ENCODE peak calls at places on chromosomes 7 and 10, in ten cellular contexts. X, D, P, C, O, K, N, Y, E and B are unnamed samples.

GRCh38 chr10:3948843-3949242 is 163.8 kb upstream of the KLF6 start:
- DNase-seq in Y (no peak), D (no peak), E (peak; percentile 77), N (no peak), K (no peak), O (peak; percentile 76), P (no peak), C (peak; percentile 77), X (peak; percentile 85), B (no peak)

GRCh38 chr10:26222563-26222962 is 6.0 kb downstream of the GAD2 start:
- DNase-seq in P (no peak), N (no peak), O (no peak), C (no peak), X (no peak), D (no peak), E (no peak), K (no peak), Y (no peak), B (no peak)

GRCh38 chr7:157707983-157708720 is 371.3 kb downstream of the DNAJB6 start:
- DNase-seq in P (no peak), D (peak; percentile 60), K (no peak), X (peak; percentile 40), Y (peak; percentile 67), N (no peak), E (no peak), C (no peak), O (no peak), B (peak; percentile 28)

GRCh38 chr10:120996456-120997053 is 145.4 kb downstream of the WDR11 start:
- DNase-seq in Y (no peak), N (peak; percentile 35), P (no peak), K (no peak), X (no peak), D (no peak), O (no peak), E (no peak), C (no peak), B (no peak)

GRCh38 chr10:25725917-25726716 is 207.9 kb upstream of the MYO3A start:
- DNase-seq in O (no peak), K (no peak), C (no peak), N (peak; percentile 36), X (peak; percentile 51), E (peak; percentile 78), P (no peak), D (no peak), Y (no peak), B (no peak)

GRCh38 chr7:977326-978048 is 2.1 kb upstream of the COX19 start:
- DNase-seq in N (peak; percentile 81), O (no peak), D (no peak), X (peak; percentile 81), Y (peak; percentile 76), E (peak; percentile 34), C (no peak), P (no peak), K (no peak), B (no peak)

GRCh38 chr7:98086231-98086855 is 20.3 kb upstream of the LMTK2 start:
- DNase-seq in D (peak; percentile 32), C (peak; percentile 81), E (no peak), X (peak; percentile 93), O (peak; percentile 83), Y (no peak), P (no peak), N (peak; percentile 93), K (no peak), B (no peak)

GRCh38 chr7:121394709-121395140 is 1.4 kb downstream of the FAM3C start:
- DNase-seq in P (no peak), Y (no peak), E (peak; percentile 31), D (no peak), X (peak; percentile 70), C (no peak), N (no peak), K (no peak), O (no peak), B (no peak)

GRCh38 chr7:150787321-150788281 is 12.6 kb downstream of the TMEM176B start:
- DNase-seq in Y (no peak), O (no peak), N (peak; percentile 57), K (peak; percentile 27), C (no peak), E (peak; percentile 21), X (no peak), D (no peak), P (no peak), B (no peak)

DNA sequence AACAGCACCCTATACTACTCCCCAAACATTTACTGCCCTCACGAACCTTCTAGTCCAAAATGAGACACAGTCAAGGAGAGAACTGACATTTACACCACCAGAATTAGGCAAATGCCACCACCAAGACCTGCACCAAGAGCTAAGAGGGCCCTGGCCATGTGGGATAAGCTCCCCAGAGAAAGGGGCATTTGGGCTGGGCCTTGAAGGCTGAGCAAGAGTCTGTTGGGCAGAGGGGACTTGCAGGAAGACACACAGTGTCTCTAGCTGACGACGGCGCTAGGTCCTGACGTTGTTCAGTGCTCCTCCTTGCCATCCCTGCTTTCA is 326.4 kb upstream of the ZMIZ1 start:
- DNase-seq in E (no peak), Y (no peak), N (no peak), O (no peak), C (no peak), K (no peak), D (no peak), X (no peak), P (no peak), B (no peak)
- H3K4me1 ChIP-seq in E (peaks cover 28% of the 10 kb centered on the region), Y (peaks cover 52% of the 10 kb centered on the region), N (no peaks in the 10 kb centered on the region), O (peaks cover 5% of the 10 kb centered on the region), C (peaks cover 37% of the 10 kb centered on the region), K (peaks cover 29% of the 10 kb centered on the region), D (no peaks in the 10 kb centered on the region), X (no peaks in the 10 kb centered on the region), P (no peaks in the 10 kb centered on the region), B (peaks cover 33% of the 10 kb centered on the region)

GRCh38 chr7:2398506-2398905 is 4.9 kb upstream of the CHST12 start:
- DNase-seq in E (no peak), Y (no peak), N (no peak), P (no peak), X (no peak), K (no peak), C (no peak), D (no peak), O (no peak), B (no peak)

GRCh38 chr7:2403718-2404648 is 572 bp downstream of the CHST12 start:
- DNase-seq in X (peak; percentile 65), C (no peak), Y (no peak), N (peak; percentile 42), P (peak; percentile 41), D (no peak), O (no peak), E (peak; percentile 39), K (peak; percentile 43), B (no peak)

GRCh38 chr7:2403014-2403717 is at the start of gene CHST12:
- DNase-seq in N (peak; percentile 94), X (peak; percentile 98), D (peak; percentile 96), C (peak; percentile 95), E (peak; percentile 97), P (peak; percentile 96), K (peak; percentile 96), Y (peak; percentile 97), O (peak; percentile 90), B (peak; percentile 97)

GRCh38 chr7:2402687-2403013 is 761 bp upstream of the CHST12 start:
- DNase-seq in Y (no peak), K (no peak), N (no peak), D (no peak), C (no peak), O (no peak), P (no peak), E (no peak), X (no peak), B (no peak)

DNA sequence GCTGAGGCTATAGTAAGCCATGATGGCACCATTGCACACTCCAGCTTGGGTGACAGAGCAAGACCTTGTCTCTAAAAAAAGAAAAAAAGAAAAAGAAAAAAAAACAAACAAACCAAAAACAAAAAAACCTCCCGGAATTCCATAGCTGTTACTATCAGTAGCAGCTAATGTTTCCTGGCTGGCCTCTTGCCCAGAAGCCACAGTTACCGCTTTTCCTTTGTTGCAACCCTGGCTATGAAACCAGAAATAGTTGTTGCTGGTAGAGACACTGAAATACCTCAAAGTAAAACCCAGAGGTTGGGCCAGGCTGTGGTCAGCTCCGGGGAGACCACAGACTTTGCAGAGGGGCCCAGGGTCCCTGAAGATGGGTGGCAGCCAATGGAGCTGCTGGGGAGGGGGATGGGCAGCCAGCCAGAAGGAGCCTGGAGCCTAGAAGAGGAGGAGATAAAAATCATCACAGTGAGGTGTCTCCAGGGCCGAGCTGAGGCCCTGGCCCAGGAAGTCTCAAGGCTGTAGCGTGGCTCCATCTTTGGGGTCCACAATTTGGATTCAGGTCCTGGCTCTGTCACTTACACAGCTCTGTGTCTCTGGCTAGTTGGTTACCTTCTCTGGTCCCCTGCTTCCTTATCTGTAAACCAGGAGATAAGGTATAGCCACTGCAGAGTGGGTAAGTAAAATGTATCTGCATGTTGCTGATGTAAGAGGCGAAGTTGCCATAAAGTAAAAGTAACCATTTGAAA is 3.4 kb upstream of the CHST12 start:
- DNase-seq in O (no peak), P (peak; percentile 83), Y (no peak), C (peak; percentile 89), N (peak; percentile 71), E (peak; percentile 98), X (peak; percentile 79), D (peak; percentile 84), K (peak; percentile 66), B (peak; percentile 79)
- H3K4me3 ChIP-seq in O (no peak overlapping the region), P (no peak overlapping the region), Y (no peak overlapping the region), C (no peak overlapping the region), N (no peak overlapping the region), E (no peak overlapping the region), X (no peak overlapping the region), D (no peak overlapping the region), K (peak overlapping the region; percentile 9), B (peak overlapping the region; percentile 17)

DNA sequence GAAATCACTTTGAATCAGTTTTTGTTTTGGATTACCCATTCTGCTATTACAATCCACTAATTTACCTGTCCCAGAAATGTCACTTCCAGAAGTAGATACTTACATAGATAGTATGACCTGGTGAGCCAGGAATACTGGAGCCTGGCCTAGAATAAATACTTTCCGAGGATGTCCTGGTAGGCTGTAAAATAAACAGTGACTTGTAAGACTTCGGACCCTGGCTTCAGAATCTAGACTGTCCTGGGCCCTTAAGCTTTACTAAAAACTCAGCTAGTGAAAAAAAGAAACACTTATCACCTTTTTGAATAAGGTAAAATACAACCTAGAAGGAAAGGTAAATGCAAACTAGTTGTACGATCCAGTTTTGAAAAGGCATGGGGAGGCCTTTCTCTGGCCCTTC is 69.5 kb upstream of the AFAP1L2 start:
- DNase-seq in E (no peak), Y (no peak), D (no peak), K (no peak), X (no peak), P (no peak), C (no peak), O (no peak), N (no peak), B (no peak)
- H3K27ac ChIP-seq in E (no peak overlapping the region), Y (no peak overlapping the region), D (no peak overlapping the region), K (peak overlapping the region; percentile 43), X (no peak overlapping the region), P (no peak overlapping the region), C (no peak overlapping the region), O (no peak overlapping the region), N (no peak overlapping the region), B (no peak overlapping the region)

DNA sequence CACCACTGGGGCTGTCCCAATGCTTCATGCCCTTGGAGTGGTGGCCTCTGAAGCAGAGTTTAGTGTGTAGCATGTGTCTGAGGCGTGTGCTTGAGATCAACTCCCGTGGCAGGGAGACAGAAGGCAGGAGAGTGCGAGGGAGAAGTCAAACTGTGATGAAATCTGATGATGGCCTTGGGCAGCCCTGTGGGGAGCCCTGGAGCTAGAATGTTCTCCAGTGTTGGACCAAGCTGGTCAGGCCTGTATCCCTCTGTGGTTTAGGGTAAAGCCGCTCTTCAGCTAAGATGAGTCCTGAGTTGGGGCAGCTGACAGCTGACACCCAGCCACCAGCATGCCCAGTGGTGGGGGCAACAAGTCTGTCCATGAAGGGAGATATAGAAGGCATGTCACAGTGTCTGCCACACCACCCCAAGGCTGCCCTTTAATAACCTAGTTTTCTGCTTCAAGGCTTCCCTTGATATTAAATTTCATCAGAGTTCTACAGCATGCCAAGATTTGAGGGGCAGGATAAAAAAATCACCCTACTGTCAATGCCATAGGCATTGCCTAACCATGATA is 170.4 kb upstream of the SVIL start:
- DNase-seq in P (no peak), K (no peak), C (no peak), X (no peak), D (no peak), N (no peak), Y (no peak), O (no peak), E (no peak), B (no peak)
- H3K4me1 ChIP-seq in P (no peaks in the 10 kb centered on the region), K (peaks cover 11% of the 10 kb centered on the region), C (peaks cover 31% of the 10 kb centered on the region), X (no peaks in the 10 kb centered on the region), D (peaks cover 26% of the 10 kb centered on the region), N (peaks cover 6% of the 10 kb centered on the region), Y (no peaks in the 10 kb centered on the region), O (peaks cover 39% of the 10 kb centered on the region), E (no peaks in the 10 kb centered on the region), B (peaks cover 18% of the 10 kb centered on the region)